ENCODE peak calls at places on chromosomes 6 and 20, in eight cellular contexts. P is iris pigment epithelial cell; Z is tibial artery; C is activated naive CD8-positive, alpha-beta T cell treated with anti-CD3 and anti-CD28 coated beads for 36 hours; H is stimulated activated CD4-positive, alpha-beta T cell treated with anti-CD3 and anti-CD28 coated beads, Interleukin-4, amount 100 ng/mL, for 24 hours; W is A549; N is progenitor cell of endocrine pancreas; V is HepG2. O is an unnamed sample.

GRCh38 chr6:131631625-131632284 is 3.7 kb upstream of the MED23 start:
- DNase-seq in N (no peak), V (peak), P (no peak), C (no peak), Z (no peak), W (no peak), H (no peak), O (no peak)

GRCh38 chr20:63574156-63574828 is at the start of gene HELZ2:
- DNase-seq in Z (peak), H (peak), V (peak), P (peak), N (peak), W (no peak), C (peak), O (peak)

GRCh38 chr6:71544028-71544427 is 255.4 kb downstream of the OGFRL1 start:
- DNase-seq in W (no peak), N (no peak), C (no peak), P (peak), V (no peak), H (no peak), Z (no peak), O (no peak)

GRCh38 chr6:30483677-30484279 is 5.5 kb upstream of the HLA-E start:
- DNase-seq in H (peak), W (peak), V (peak), P (peak), Z (no peak), N (no peak), C (no peak), O (peak)

GRCh38 chr6:11729083-11729482 is 49.5 kb downstream of the ADTRP start:
- DNase-seq in P (no peak), Z (no peak), W (no peak), C (peak), N (no peak), H (peak), V (no peak), O (no peak)

GRCh38 chr6:44002071-44002590 is 125.1 kb downstream of the MRPL14 start:
- DNase-seq in N (peak), C (no peak), W (peak), Z (no peak), V (peak), H (no peak), P (no peak), O (no peak)

GRCh38 chr6:5672581-5673011 is 334.1 kb downstream of the NRN1 start:
- DNase-seq in H (no peak), C (no peak), Z (peak), N (no peak), V (no peak), W (peak), P (peak), O (peak)

GRCh38 chr20:24164360-24164759 is 175.8 kb upstream of the GGTLC1 start:
- DNase-seq in P (no peak), Z (no peak), W (peak), N (no peak), H (peak), V (peak), C (no peak), O (no peak)

GRCh38 chr20:34311118-34312023 is 8.2 kb upstream of the AHCY start:
- DNase-seq in Z (no peak), W (peak), H (no peak), C (no peak), N (peak), V (peak), P (no peak), O (no peak)

GRCh38 chr6:71766796-71767195 is 119.6 kb upstream of the RIMS1 start:
- DNase-seq in H (no peak), Z (no peak), P (no peak), W (no peak), V (no peak), N (no peak), C (no peak), O (no peak)

GRCh38 chr6:43267619-43268347 is 24.5 kb downstream of the TTBK1 start:
- DNase-seq in W (no peak), C (no peak), N (no peak), P (no peak), H (no peak), V (peak), Z (no peak), O (no peak)

GRCh38 chr6:33716379-33716778 is 4.9 kb upstream of the UQCC2 start:
- DNase-seq in N (no peak), H (no peak), Z (no peak), V (no peak), C (no peak), P (no peak), W (no peak), O (no peak)

GRCh38 chr6:108838101-108838717 is 10.0 kb upstream of the ARMC2 start:
- DNase-seq in W (peak), C (no peak), Z (no peak), V (no peak), P (peak), N (peak), H (no peak), O (no peak)

GRCh38 chr6:10203651-10204050 is 211.2 kb downstream of the TFAP2A start:
- DNase-seq in P (no peak), V (no peak), N (no peak), Z (no peak), C (no peak), H (no peak), W (no peak), O (no peak)

GRCh38 chr6:144343736-144344428 is 58.7 kb downstream of the UTRN start:
- DNase-seq in P (no peak), N (no peak), W (peak), H (peak), Z (no peak), V (peak), C (no peak), O (no peak)

GRCh38 chr6:6678185-6678671 is 89.7 kb downstream of the LY86 start:
- DNase-seq in Z (no peak), P (peak), W (peak), C (no peak), N (no peak), V (peak), H (no peak), O (no peak)

GRCh38 chr6:118313208-118313607 is 234.9 kb upstream of the PLN start:
- DNase-seq in P (no peak), W (no peak), C (no peak), H (no peak), V (no peak), Z (no peak), N (no peak), O (no peak)

GRCh38 chr6:5754904-5755303 is 251.8 kb downstream of the NRN1 start:
- DNase-seq in Z (no peak), V (no peak), W (no peak), P (no peak), N (no peak), C (no peak), H (no peak), O (no peak)

GRCh38 chr6:10369896-10370295 is 45.0 kb downstream of the TFAP2A start:
- DNase-seq in V (no peak), P (peak), H (no peak), W (peak), Z (no peak), N (no peak), C (no peak), O (peak)

GRCh38 chr20:25072226-25072811 is 9.6 kb downstream of the VSX1 start:
- DNase-seq in C (no peak), H (no peak), P (peak), N (peak), V (no peak), Z (no peak), W (no peak), O (no peak)

GRCh38 chr20:59774204-59774641 is 159.2 kb downstream of the SYCP2 start:
- DNase-seq in H (no peak), N (no peak), V (no peak), C (no peak), P (no peak), Z (no peak), W (no peak), O (no peak)

GRCh38 chr6:165861226-165861625 is 198.2 kb upstream of the PDE10A start:
- DNase-seq in W (no peak), C (no peak), Z (no peak), H (no peak), V (no peak), N (no peak), P (no peak), O (no peak)

GRCh38 chr20:44610313-44610965 is 28.1 kb downstream of the PKIG start:
- DNase-seq in W (no peak), P (no peak), V (no peak), C (no peak), Z (no peak), H (no peak), N (no peak), O (no peak)

GRCh38 chr6:80268865-80269264 is 162.4 kb downstream of the BCKDHB start:
- DNase-seq in N (no peak), W (no peak), C (no peak), V (no peak), Z (no peak), H (no peak), P (no peak), O (no peak)

GRCh38 chr6:13814938-13815575 is 700 bp upstream of the MCUR1 start:
- DNase-seq in V (no peak), H (no peak), W (no peak), Z (no peak), N (no peak), P (no peak), C (no peak), O (no peak)

GRCh38 chr6:109787312-109787711 is 96.2 kb downstream of the FIG4 start:
- DNase-seq in Z (no peak), P (no peak), C (no peak), H (no peak), W (no peak), N (no peak), V (no peak), O (no peak)

GRCh38 chr6:166684866-166685265 is 57.8 kb upstream of the RPS6KA2 start:
- DNase-seq in Z (no peak), W (no peak), H (no peak), V (no peak), C (no peak), P (no peak), N (no peak), O (no peak)

GRCh38 chr6:75090574-75090973 is 115.3 kb downstream of the COL12A1 start:
- DNase-seq in V (no peak), H (no peak), P (no peak), W (no peak), C (no peak), N (no peak), Z (no peak), O (no peak)

GRCh38 chr6:47780510-47781356 is 1.1 kb upstream of the OPN5 start:
- DNase-seq in H (peak), W (peak), P (peak), N (no peak), C (peak), Z (no peak), V (peak), O (peak)

GRCh38 chr20:23533161-23533560 is 35.1 kb downstream of the CST9L start:
- DNase-seq in H (no peak), N (no peak), Z (no peak), P (no peak), W (no peak), C (no peak), V (no peak), O (no peak)

GRCh38 chr6:53811082-53811481 is 16.3 kb downstream of the LRRC1 start:
- DNase-seq in N (no peak), H (no peak), Z (no peak), P (peak), W (no peak), V (peak), C (no peak), O (no peak)

GRCh38 chr6:137739544-137739943 is 127.5 kb upstream of the TNFAIP3 start:
- DNase-seq in C (no peak), H (no peak), W (no peak), P (no peak), Z (no peak), V (no peak), N (no peak), O (no peak)

O was measured in fibroblast of the conjunctiva.